ENCODE peak calls at places on chromosome 12, in eight cellular contexts. A is hypothalamus, V is tibial artery, E is T-cell, C is small intestine, Z is anterior cingulate cortex, G is NCI-H345, H is coronary artery. F is an unnamed sample.

GRCh38 chr12:89708793-89709156 is at the start of gene ATP2B1:
- DNase-seq in G (peak), C (peak), E (peak), Z (peak), H (peak), V (peak), A (peak), F (peak)

GRCh38 chr12:27969901-27970390 is 2.6 kb downstream of the PTHLH start:
- DNase-seq in G (peak), H (no peak), Z (no peak), V (peak), E (no peak), A (peak), C (peak), F (peak)

GRCh38 chr12:51395283-51396230 is 4.4 kb upstream of the GALNT6 start:
- DNase-seq in C (no peak), Z (no peak), V (no peak), G (no peak), E (no peak), A (no peak), H (no peak), F (peak)

GRCh38 chr12:16844875-16845274 is 238.9 kb upstream of the LMO3 start:
- DNase-seq in Z (no peak), E (no peak), A (no peak), G (no peak), V (no peak), H (no peak), C (no peak), F (no peak)

GRCh38 chr12:49052451-49053208 is 8.0 kb downstream of the KMT2D start:
- DNase-seq in A (no peak), E (no peak), G (no peak), V (no peak), Z (no peak), C (no peak), H (no peak), F (no peak)

GRCh38 chr12:68980476-68981212 is 47.7 kb upstream of the CPM start:
- DNase-seq in C (no peak), E (no peak), G (peak), A (no peak), H (no peak), V (no peak), Z (no peak), F (no peak)

GRCh38 chr12:69330475-69331473 is 17.4 kb upstream of the LYZ start:
- DNase-seq in A (peak), V (no peak), E (peak), Z (no peak), H (no peak), C (peak), G (no peak), F (peak)

GRCh38 chr12:111685322-111685810 is 390 bp downstream of the BRAP start:
- DNase-seq in Z (no peak), H (no peak), V (peak), A (no peak), G (no peak), E (no peak), C (peak), F (peak)

GRCh38 chr12:41606741-41607460 is 418.8 kb downstream of the PDZRN4 start:
- DNase-seq in V (no peak), E (no peak), H (no peak), C (no peak), Z (no peak), A (no peak), G (no peak), F (no peak)

GRCh38 chr12:108811411-108812185 is 45.8 kb downstream of the SSH1 start:
- DNase-seq in Z (no peak), A (no peak), V (no peak), H (no peak), G (no peak), E (no peak), C (no peak), F (no peak)

GRCh38 chr12:131615316-131616053 is 95.4 kb upstream of the SFSWAP start:
- DNase-seq in E (no peak), A (no peak), C (no peak), Z (no peak), V (no peak), G (no peak), H (no peak), F (no peak)

GRCh38 chr12:104733717-104734175 is 224.3 kb downstream of the SLC41A2 start:
- DNase-seq in E (no peak), A (no peak), V (no peak), C (no peak), H (no peak), G (no peak), Z (no peak), F (no peak)

GRCh38 chr12:843609-844008 is 91.2 kb downstream of the WNK1 start:
- DNase-seq in C (no peak), V (no peak), G (no peak), E (no peak), Z (no peak), H (no peak), A (no peak), F (no peak)

GRCh38 chr12:109020750-109021380 is at the start of gene SVOP:
- DNase-seq in H (no peak), V (peak), Z (peak), E (no peak), A (peak), C (peak), G (peak), F (peak)

GRCh38 chr12:15526033-15526432 is 203.7 kb downstream of the PTPRO start:
- DNase-seq in H (no peak), Z (no peak), E (no peak), C (no peak), G (no peak), V (no peak), A (no peak), F (no peak)

GRCh38 chr12:110931315-110931728 is 10.9 kb upstream of the MYL2 start:
- DNase-seq in H (peak), V (no peak), A (no peak), G (no peak), Z (no peak), C (no peak), E (no peak), F (no peak)

F was measured in CD8-positive, alpha-beta T cell.